ENCODE peak calls at places on chromosomes 16 and 17, in nine cellular contexts. K, D, W, Z, M, Y, B, N and L are unnamed samples. For H3K4me1, the result is how much of the 10 kb centered on the place peaks cover.

GRCh38 chr17:44323359-44324091 is 1.1 kb downstream of the SLC25A39 start:
- DNase-seq in K (no peak), D (no peak), W (no peak), Z (no peak), M (no peak), Y (no peak), B (no peak), N (no peak), L (no peak)

GRCh38 chr16:66846831-66847230 is 2.6 kb downstream of the CA7 start:
- DNase-seq in K (no peak), D (no peak), W (no peak), Z (no peak), M (no peak), Y (no peak), B (no peak), N (no peak), L (no peak)

GRCh38 chr17:2906907-2907306 is 110.7 kb downstream of the RAP1GAP2 start:
- DNase-seq in K (no peak), D (no peak), W (no peak), Z (no peak), M (no peak), Y (no peak), B (no peak), N (no peak), L (no peak)

GRCh38 chr17:37259030-37259735 is 116.6 kb upstream of the C17orf78 start:
- DNase-seq in K (no peak), D (peak), W (no peak), Z (no peak), M (no peak), Y (peak), B (no peak), N (no peak), L (no peak)

GRCh38 chr16:11152205-11152604 is 103.8 kb downstream of the SOCS1 start:
- DNase-seq in K (no peak), D (no peak), W (no peak), Z (no peak), M (no peak), Y (no peak), B (no peak), N (no peak), L (peak)

GRCh38 chr17:19958023-19958422 is 19.6 kb downstream of the AKAP10 start:
- DNase-seq in K (no peak), D (peak), W (no peak), Z (peak), M (no peak), Y (peak), B (no peak), N (peak), L (no peak)

GRCh38 chr16:53768593-53768992 is 64.6 kb downstream of the FTO start:
- DNase-seq in K (no peak), D (peak), W (no peak), Z (no peak), M (no peak), Y (peak), B (no peak), N (peak), L (no peak)

GRCh38 chr17:33868899-33869298 is 386.2 kb upstream of the CCL2 start:
- DNase-seq in K (no peak), D (no peak), W (no peak), Z (no peak), M (no peak), Y (no peak), B (no peak), N (no peak), L (no peak)

GRCh38 chr17:77427471-77427991 is 286.8 kb downstream of the SEC14L1 start:
- DNase-seq in K (no peak), D (peak), W (no peak), Z (no peak), M (peak), Y (peak), B (no peak), N (no peak), L (no peak)

GRCh38 chr16:86091976-86092375 is 193.0 kb downstream of the IRF8 start:
- DNase-seq in K (peak), D (no peak), W (no peak), Z (no peak), M (no peak), Y (no peak), B (peak), N (no peak), L (no peak)

GRCh38 chr16:10577305-10578202 is 2.8 kb downstream of the EMP2 start:
- DNase-seq in K (no peak), D (no peak), W (no peak), Z (no peak), M (peak), Y (no peak), B (peak), N (no peak), L (no peak)

GRCh38 chr17:10226930-10227695 is 28.7 kb upstream of the GAS7 start:
- DNase-seq in K (no peak), D (no peak), W (peak), Z (peak), M (peak), Y (peak), B (peak), N (peak), L (peak)

GRCh38 chr17:32769846-32770245 is 107.1 kb downstream of the MYO1D start:
- DNase-seq in K (no peak), D (no peak), W (no peak), Z (no peak), M (no peak), Y (no peak), B (no peak), N (peak), L (no peak)

GRCh38 chr17:29836643-29837042 is 93.4 kb downstream of the SSH2 start:
- DNase-seq in K (no peak), D (peak), W (no peak), Z (no peak), M (no peak), Y (peak), B (no peak), N (no peak), L (no peak)

GRCh38 chr16:51971184-51971583 is 575.8 kb downstream of the TOX3 start:
- DNase-seq in K (no peak), D (no peak), W (no peak), Z (peak), M (no peak), Y (peak), B (no peak), N (peak), L (peak)

GRCh38 chr17:80192268-80192667 is 22.4 kb downstream of the CARD14 start:
- DNase-seq in K (no peak), D (no peak), W (no peak), Z (no peak), M (no peak), Y (peak), B (no peak), N (no peak), L (no peak)

GRCh38 chr17:55334285-55334684 is 69.5 kb downstream of the HLF start:
- DNase-seq in K (no peak), D (peak), W (no peak), Z (no peak), M (no peak), Y (peak), B (no peak), N (no peak), L (no peak)

GRCh38 chr16:49442805-49443204 is 69.2 kb downstream of the C16orf78 start:
- DNase-seq in K (no peak), D (no peak), W (no peak), Z (no peak), M (no peak), Y (no peak), B (no peak), N (no peak), L (no peak)

GRCh38 chr16:25587783-25588182 is 104.0 kb upstream of the HS3ST4 start:
- DNase-seq in K (no peak), D (no peak), W (no peak), Z (no peak), M (no peak), Y (no peak), B (no peak), N (no peak), L (no peak)

GRCh38 chr16:48617711-48618148 is 7.8 kb upstream of the N4BP1 start:
- DNase-seq in K (no peak), D (peak), W (no peak), Z (no peak), M (peak), Y (peak), B (no peak), N (no peak), L (no peak)

GRCh38 chr17:32259596-32259995 is 6.0 kb upstream of the RHBDL3 start:
- DNase-seq in K (no peak), D (peak), W (no peak), Z (no peak), M (no peak), Y (peak), B (no peak), N (no peak), L (no peak)

GRCh38 chr17:51860934-51861561 is 297.5 kb downstream of the CA10 start:
- DNase-seq in K (no peak), D (no peak), W (no peak), Z (peak), M (no peak), Y (peak), B (no peak), N (peak), L (peak)

GRCh38 chr17:41707803-41708669 is 4.1 kb upstream of the GAST start:
- DNase-seq in K (no peak), D (no peak), W (no peak), Z (no peak), M (no peak), Y (no peak), B (no peak), N (no peak), L (no peak)

GRCh38 chr16:56558024-56558747 is 6.7 kb upstream of the MT4 start:
- DNase-seq in K (no peak), D (peak), W (no peak), Z (no peak), M (no peak), Y (peak), B (no peak), N (peak), L (peak)

GRCh38 chr16:10579575-10579964 is 828 bp downstream of the EMP2 start:
- DNase-seq in K (no peak), D (no peak), W (no peak), Z (peak), M (no peak), Y (no peak), B (no peak), N (no peak), L (no peak)

GRCh38 chr16:25148568-25149215 is 37.1 kb downstream of the LCMT1 start:
- DNase-seq in K (no peak), D (no peak), W (no peak), Z (no peak), M (no peak), Y (no peak), B (no peak), N (no peak), L (peak)

GRCh38 chr16:50884066-50884860 is 142.4 kb downstream of the CYLD start:
- DNase-seq in K (no peak), D (no peak), W (no peak), Z (no peak), M (no peak), Y (no peak), B (no peak), N (no peak), L (peak)

GRCh38 chr17:62998665-62999393 is 32.8 kb downstream of the TANC2 start:
- DNase-seq in K (no peak), D (peak), W (no peak), Z (no peak), M (no peak), Y (no peak), B (no peak), N (no peak), L (no peak)

GRCh38 chr16:54873081-54873480 is 57.6 kb upstream of the IRX5 start:
- DNase-seq in K (no peak), D (no peak), W (no peak), Z (no peak), M (no peak), Y (no peak), B (no peak), N (no peak), L (no peak)

GRCh38 chr16:62276632-62277031 is 240.4 kb upstream of the CDH8 start:
- DNase-seq in K (no peak), D (no peak), W (no peak), Z (no peak), M (no peak), Y (no peak), B (no peak), N (no peak), L (no peak)

GRCh38 chr17:63181856-63182255 is 215.8 kb downstream of the TANC2 start:
- DNase-seq in K (no peak), D (no peak), W (no peak), Z (no peak), M (no peak), Y (no peak), B (no peak), N (no peak), L (no peak)

GRCh38 chr16:85626191-85626951 is 13.2 kb downstream of the GSE1 start:
- DNase-seq in K (no peak), D (no peak), W (no peak), Z (peak), M (no peak), Y (no peak), B (no peak), N (no peak), L (peak)

GRCh38 chr16:28932339-28933141 is 769 bp downstream of the CD19 start:
- DNase-seq in K (no peak), D (no peak), W (no peak), Z (no peak), M (no peak), Y (no peak), B (no peak), N (no peak), L (no peak)
- H3K4me1 ChIP-seq in K (under half), D (under half), W (under half), Z (under half), M (under half), Y (under half), B (under half), N (under half), L (under half)

GRCh38 chr17:67049025-67049739 is 4.8 kb downstream of the CACNG1 start:
- DNase-seq in K (no peak), D (no peak), W (no peak), Z (no peak), M (no peak), Y (no peak), B (no peak), N (no peak), L (no peak)
- H3K4me1 ChIP-seq in K (under half), D (under half), W (under half), Z (under half), M (under half), Y (under half), B (under half), N (under half), L (under half)

GRCh38 chr16:68131813-68132706 is 46.9 kb downstream of the NFATC3 start:
- DNase-seq in K (no peak), D (no peak), W (no peak), Z (no peak), M (no peak), Y (no peak), B (no peak), N (no peak), L (no peak)

GRCh38 chr16:68126395-68126794 is 41.2 kb downstream of the NFATC3 start:
- DNase-seq in K (no peak), D (no peak), W (no peak), Z (no peak), M (no peak), Y (no peak), B (no peak), N (no peak), L (no peak)

GRCh38 chr16:68134644-68135043 is 49.5 kb downstream of the NFATC3 start:
- DNase-seq in K (no peak), D (no peak), W (no peak), Z (no peak), M (no peak), Y (no peak), B (no peak), N (no peak), L (no peak)

GRCh38 chr16:68130520-68130919 is 45.4 kb downstream of the NFATC3 start:
- DNase-seq in K (no peak), D (no peak), W (no peak), Z (no peak), M (no peak), Y (no peak), B (no peak), N (no peak), L (no peak)

GRCh38 chr16:68128577-68129305 is 43.6 kb downstream of the NFATC3 start:
- DNase-seq in K (no peak), D (peak), W (no peak), Z (peak), M (no peak), Y (peak), B (no peak), N (no peak), L (no peak)
- H3K4me1 ChIP-seq in K (under half), D (under half), W (under half), Z (under half), M (under half), Y (under half), B (under half), N (under half), L (under half)

GRCh38 chr17:78886954-78887353 is 16.0 kb downstream of the CEP295NL start:
- DNase-seq in K (no peak), D (no peak), W (no peak), Z (no peak), M (no peak), Y (no peak), B (no peak), N (no peak), L (no peak)
- H3K4me1 ChIP-seq in K (under half), D (under half), W (under half), Z (under half), M (half or more), Y (under half), B (under half), N (under half), L (under half)

DNA sequence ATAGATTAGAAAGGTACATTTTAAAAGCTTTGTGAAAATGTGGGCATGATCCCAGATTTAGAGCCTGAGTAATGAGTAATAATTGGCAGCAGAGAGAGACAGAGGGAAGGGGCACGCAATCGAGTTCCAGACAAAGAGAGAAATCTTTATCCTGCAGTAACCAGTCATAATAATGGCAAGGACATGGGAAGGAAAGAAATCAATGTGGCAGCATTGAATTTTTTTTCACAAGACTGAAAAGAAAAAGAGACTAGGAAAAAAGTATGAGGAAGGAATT is 790.8 kb upstream of the SOX9 start:
- DNase-seq in K (no peak), D (peak), W (no peak), Z (no peak), M (no peak), Y (peak), B (no peak), N (no peak), L (no peak)
- H3K4me1 ChIP-seq in K (under half), D (under half), W (under half), Z (under half), M (under half), Y (under half), B (under half), N (under half), L (under half)

DNA sequence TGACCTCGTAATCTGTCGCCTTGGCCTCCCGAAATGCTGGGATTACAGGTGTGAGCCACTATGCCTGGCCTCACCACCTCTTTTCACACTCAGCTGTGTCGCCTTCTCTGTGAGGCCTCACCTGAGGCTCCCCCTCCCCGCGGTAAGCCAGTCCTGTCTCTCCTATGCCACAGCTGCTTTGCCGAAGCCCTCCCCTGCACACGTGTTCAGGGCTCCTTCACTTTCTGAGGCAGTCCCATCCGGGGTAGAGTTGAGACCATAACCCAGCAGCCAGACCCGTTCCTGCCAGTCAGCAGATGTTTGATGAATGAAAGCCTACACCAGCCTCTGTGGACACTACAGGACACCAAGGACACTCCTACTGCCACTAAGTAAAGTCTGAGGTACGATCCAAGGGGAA is 10.6 kb downstream of the USP7 start:
- DNase-seq in K (no peak), D (no peak), W (no peak), Z (no peak), M (no peak), Y (no peak), B (no peak), N (no peak), L (no peak)
- H3K4me1 ChIP-seq in K (under half), D (under half), W (half or more), Z (under half), M (half or more), Y (under half), B (under half), N (under half), L (under half)

DNA sequence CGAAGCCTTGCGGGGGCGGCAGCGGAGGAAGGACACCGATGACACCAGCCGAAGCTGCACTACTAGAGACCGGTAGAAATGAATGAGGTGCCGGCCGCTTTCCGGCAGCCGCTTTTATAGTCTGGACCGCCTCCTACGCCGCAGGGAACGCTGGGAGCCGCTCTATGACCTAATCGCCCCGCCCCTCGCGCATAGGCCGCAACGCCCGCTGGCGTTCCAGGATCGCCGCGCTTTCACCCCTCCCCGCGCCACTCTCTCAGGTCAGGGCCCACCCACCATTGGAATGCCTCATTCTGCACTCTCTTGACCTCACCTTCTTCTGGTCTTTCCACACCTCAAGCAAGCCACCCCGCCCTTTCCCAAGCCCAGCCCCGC is at the start of gene DDX5:
- DNase-seq in K (peak), D (no peak), W (peak), Z (no peak), M (peak), Y (peak), B (peak), N (peak), L (peak)
- H3K4me1 ChIP-seq in K (under half), D (under half), W (half or more), Z (under half), M (half or more), Y (under half), B (under half), N (under half), L (under half)

GRCh38 chr17:384622-385194 is 32.1 kb upstream of the RPH3AL start:
- DNase-seq in K (no peak), D (no peak), W (no peak), Z (no peak), M (peak), Y (no peak), B (no peak), N (no peak), L (no peak)

GRCh38 chr17:385836-386144 is 33.2 kb upstream of the RPH3AL start:
- DNase-seq in K (no peak), D (no peak), W (no peak), Z (no peak), M (no peak), Y (no peak), B (no peak), N (no peak), L (no peak)

GRCh38 chr17:386145-386876 is 33.7 kb upstream of the RPH3AL start:
- DNase-seq in K (peak), D (peak), W (peak), Z (peak), M (peak), Y (peak), B (peak), N (peak), L (peak)

GRCh38 chr17:383771-384621 is 31.4 kb upstream of the RPH3AL start:
- DNase-seq in K (no peak), D (no peak), W (no peak), Z (no peak), M (no peak), Y (no peak), B (no peak), N (no peak), L (no peak)

GRCh38 chr17:385195-385835 is 32.7 kb upstream of the RPH3AL start:
- DNase-seq in K (peak), D (peak), W (peak), Z (peak), M (peak), Y (peak), B (no peak), N (peak), L (peak)
- H3K4me1 ChIP-seq in K (under half), D (under half), W (under half), Z (under half), M (under half), Y (under half), B (under half), N (under half), L (under half)